ENCODE peak calls at places on chromosomes 5 and 9, in seven cellular contexts. I is lower lobe of right lung, C is AG04450, E is mesothelial cell of epicardium, G is MM.1S, T is WTC11, F is GM12878. Y is an unnamed sample.

GRCh38 chr5:80763873-80764647 is 109.3 kb upstream of the DHFR start:
- DNase-seq in C (no peak), F (no peak), I (no peak), E (no peak), T (no peak), G (no peak), Y (no peak)

GRCh38 chr5:80034962-80035821 is at the start of gene THBS4:
- DNase-seq in C (no peak), F (no peak), G (no peak), E (peak; percentile 40), I (no peak), T (peak; percentile 49), Y (no peak)

GRCh38 chr9:34771023-34771422 is 61.1 kb upstream of the CCL21 start:
- DNase-seq in F (no peak), C (no peak), I (no peak), E (no peak), G (no peak), T (no peak), Y (no peak)

GRCh38 chr5:82150562-82150961 is 127.6 kb downstream of the RPS23 start:
- DNase-seq in T (no peak), C (no peak), E (no peak), F (no peak), G (no peak), I (no peak), Y (no peak)

GRCh38 chr9:95280745-95281144 is 36.8 kb downstream of the FANCC start:
- DNase-seq in T (no peak), C (no peak), I (no peak), E (no peak), G (no peak), F (no peak), Y (no peak)

GRCh38 chr5:174608631-174609097 is 115.7 kb upstream of the MSX2 start:
- DNase-seq in C (no peak), G (no peak), T (no peak), E (no peak), F (no peak), I (peak; percentile 85), Y (no peak)

GRCh38 chr5:41875121-41875520 is 4.9 kb upstream of the OXCT1 start:
- DNase-seq in T (no peak), G (peak; percentile 52), I (no peak), F (no peak), E (no peak), C (no peak), Y (no peak)

GRCh38 chr5:151020304-151021031 is at the start of gene GPX3:
- DNase-seq in T (peak; percentile 89), C (no peak), G (no peak), F (no peak), E (peak; percentile 68), I (peak; percentile 94), Y (peak; percentile 77)

GRCh38 chr9:99115947-99116543 is 11.1 kb downstream of the TGFBR1 start:
- DNase-seq in I (no peak), G (no peak), T (no peak), E (no peak), F (no peak), C (no peak), Y (no peak)

GRCh38 chr5:84383816-84384603 is 670 bp downstream of the EDIL3 start:
- DNase-seq in G (no peak), F (no peak), I (peak; percentile 48), E (peak; percentile 65), C (no peak), T (peak; percentile 76), Y (peak; percentile 11)

GRCh38 chr5:116521173-116521872 is 53.3 kb downstream of the SEMA6A start:
- DNase-seq in F (no peak), I (no peak), C (no peak), T (no peak), G (no peak), E (no peak), Y (no peak)

GRCh38 chr9:113929634-113930092 is 53.6 kb downstream of the ZNF618 start:
- DNase-seq in E (no peak), G (no peak), C (no peak), T (no peak), I (no peak), F (no peak), Y (no peak)

GRCh38 chr9:136118367-136119258 is at the start of gene TMEM250:
- DNase-seq in T (peak; percentile 92), I (peak; percentile 98), G (peak; percentile 96), E (peak; percentile 97), C (peak; percentile 94), F (peak; percentile 92), Y (peak; percentile 97)
- TF ChIP-seq CTCF in T (no peak), I (peak; percentile 10), G (no peak), E (no peak), C (no peak), F (peak; percentile 21), Y (peak; percentile 24)

GRCh38 chr5:1971944-1972343 is 89.2 kb upstream of the IRX4 start:
- DNase-seq in T (no peak), F (no peak), C (no peak), E (no peak), G (no peak), I (no peak), Y (no peak)
- TF ChIP-seq CTCF in T (no peak), F (no peak), C (no peak), E (no peak), G (no peak), I (no peak), Y (no peak)

GRCh38 chr9:11092974-11093373 is 480.2 kb upstream of the PTPRD start:
- DNase-seq in C (no peak), T (no peak), E (no peak), G (no peak), F (no peak), I (no peak), Y (no peak)
- TF ChIP-seq CTCF in C (no peak), T (no peak), E (no peak), G (no peak), F (no peak), I (no peak), Y (no peak)

DNA sequence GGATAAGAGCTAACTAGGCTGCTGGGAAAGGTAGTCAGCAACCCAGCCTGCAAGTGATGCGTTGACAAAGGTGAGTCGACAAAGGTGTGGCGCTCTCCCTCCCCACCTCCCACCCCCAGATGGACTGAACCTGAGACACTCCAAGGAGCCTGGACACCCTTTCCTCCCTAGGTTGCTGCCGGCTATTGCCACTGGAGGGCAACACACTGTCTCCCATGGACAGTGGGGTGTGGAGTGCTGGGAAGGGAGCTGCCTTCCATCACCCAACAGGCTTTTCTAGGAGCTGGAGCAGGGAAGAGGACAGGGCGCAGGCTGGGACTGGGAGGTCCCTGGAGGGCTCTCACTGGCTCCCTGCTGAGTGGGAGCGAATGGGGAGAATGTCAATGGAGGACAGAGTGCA is 75.4 kb upstream of the ARAP3 start:
- DNase-seq in G (no peak), C (no peak), E (no peak), T (peak; percentile 70), I (no peak), F (no peak), Y (no peak)
- TF ChIP-seq CTCF in G (no peak), C (peak; percentile 68), E (no peak), T (peak; percentile 13), I (no peak), F (no peak), Y (peak; percentile 6)

GRCh38 chr5:7074176-7074575 is 321.8 kb upstream of the ADCY2 start:
- DNase-seq in I (no peak), E (no peak), C (no peak), T (no peak), G (no peak), F (no peak), Y (no peak)

GRCh38 chr5:7078901-7079300 is 317.0 kb upstream of the ADCY2 start:
- DNase-seq in C (no peak), I (no peak), G (no peak), E (no peak), T (peak; percentile 50), F (no peak), Y (no peak)

GRCh38 chr5:7068156-7068555 is 327.8 kb upstream of the ADCY2 start:
- DNase-seq in G (no peak), E (no peak), F (no peak), T (no peak), I (no peak), C (no peak), Y (no peak)

GRCh38 chr5:7078090-7078489 is 317.8 kb upstream of the ADCY2 start:
- DNase-seq in E (no peak), I (no peak), C (no peak), T (no peak), F (no peak), G (no peak), Y (no peak)

GRCh38 chr5:7073666-7074065 is 322.3 kb upstream of the ADCY2 start:
- DNase-seq in T (no peak), G (no peak), C (no peak), I (no peak), F (no peak), E (no peak), Y (no peak)
- TF ChIP-seq CTCF in T (no peak), G (no peak), C (no peak), I (no peak), F (no peak), E (no peak), Y (no peak)

GRCh38 chr9:97852399-97853055 is 499 bp upstream of the FOXE1 start:
- DNase-seq in T (peak; percentile 52), I (no peak), E (no peak), C (no peak), F (no peak), G (no peak), Y (no peak)
- TF ChIP-seq CTCF in T (no peak), I (no peak), E (no peak), C (no peak), F (no peak), G (no peak), Y (no peak)